ENCODE peak calls at places on chromosomes 2 and 18, in nine cellular contexts. W, G, L, U, R, O, I, N and H are unnamed samples.

GRCh38 chr18:22667616-22668422 is 250.1 kb upstream of the CTAGE1 start:
- DNase-seq in U (no peak), R (no peak), L (peak), N (no peak), G (peak), I (no peak), O (peak), W (peak), H (peak)

GRCh38 chr2:28633204-28633603 is 118.4 kb upstream of the PPP1CB start:
- DNase-seq in R (no peak), L (no peak), U (no peak), N (no peak), I (no peak), O (no peak), W (no peak), G (no peak), H (no peak)

GRCh38 chr2:120587997-120588336 is 147.7 kb upstream of the GLI2 start:
- DNase-seq in L (no peak), G (no peak), W (no peak), N (no peak), O (no peak), U (no peak), R (no peak), I (no peak), H (no peak)

GRCh38 chr2:189442468-189442867 is 1.2 kb downstream of the WDR75 start:
- DNase-seq in G (no peak), W (no peak), N (no peak), O (no peak), I (no peak), R (no peak), L (no peak), U (no peak), H (no peak)

GRCh38 chr18:474416-474815 is 26.1 kb downstream of the COLEC12 start:
- DNase-seq in U (no peak), R (no peak), W (no peak), O (no peak), I (no peak), N (no peak), G (peak), L (no peak), H (no peak)

GRCh38 chr2:159516241-159516758 is 100.0 kb downstream of the BAZ2B start:
- DNase-seq in N (peak), I (no peak), R (no peak), W (no peak), L (no peak), G (peak), O (peak), U (no peak), H (no peak)

GRCh38 chr2:164840458-164840929 is 1.1 kb downstream of the COBLL1 start:
- DNase-seq in W (no peak), N (peak), O (no peak), L (no peak), U (peak), G (peak), R (peak), I (peak), H (no peak)

GRCh38 chr2:206203331-206203730 is 43.6 kb downstream of the EEF1B2 start:
- DNase-seq in N (no peak), R (no peak), O (no peak), L (no peak), W (no peak), I (no peak), U (no peak), G (no peak), H (no peak)

GRCh38 chr2:26605195-26605968 is 35.8 kb downstream of the CIB4 start:
- DNase-seq in N (peak), G (peak), U (peak), L (no peak), W (peak), R (no peak), O (peak), I (no peak), H (peak)

GRCh38 chr2:195664528-195664927 is 7.5 kb downstream of the SLC39A10 start:
- DNase-seq in G (no peak), W (no peak), R (no peak), L (no peak), N (no peak), O (no peak), I (no peak), U (no peak), H (no peak)

GRCh38 chr18:78979058-78979680 is 449 bp upstream of the SALL3 start:
- DNase-seq in O (no peak), U (no peak), L (no peak), G (peak), N (no peak), W (no peak), R (no peak), I (no peak), H (no peak)

GRCh38 chr2:172588931-172589330 is 33.0 kb downstream of the PDK1 start:
- DNase-seq in O (peak), R (no peak), W (no peak), U (no peak), L (no peak), G (peak), N (no peak), I (no peak), H (no peak)

GRCh38 chr2:217824223-217824622 is 178.6 kb downstream of the TNS1 start:
- DNase-seq in L (no peak), N (no peak), U (no peak), O (no peak), I (peak), R (no peak), G (no peak), W (no peak), H (no peak)

GRCh38 chr2:8448822-8449577 is 232.9 kb upstream of the ID2 start:
- DNase-seq in O (no peak), U (no peak), R (no peak), W (no peak), L (no peak), G (no peak), I (no peak), N (no peak), H (no peak)

GRCh38 chr2:7027961-7028655 is 110.9 kb downstream of the RNF144A start:
- DNase-seq in G (no peak), R (no peak), I (no peak), U (no peak), O (no peak), N (no peak), L (no peak), W (no peak), H (no peak)

GRCh38 chr18:39105095-39105494 is 1539.5 kb upstream of the CELF4 start:
- DNase-seq in G (no peak), N (no peak), L (no peak), W (no peak), R (no peak), I (no peak), U (no peak), O (no peak), H (no peak)

GRCh38 chr2:217993817-217994459 is 8.9 kb downstream of the TNS1 start:
- DNase-seq in I (peak), G (peak), L (no peak), R (peak), O (peak), U (peak), N (peak), W (no peak), H (no peak)

GRCh38 chr2:159476329-159476728 is 140.0 kb downstream of the BAZ2B start:
- DNase-seq in G (peak), W (no peak), I (no peak), L (no peak), U (no peak), R (no peak), O (no peak), N (no peak), H (no peak)

GRCh38 chr2:66189598-66189997 is 245.3 kb upstream of the MEIS1 start:
- DNase-seq in W (no peak), G (no peak), N (no peak), U (no peak), I (no peak), R (no peak), L (no peak), O (no peak), H (peak)

GRCh38 chr18:56831988-56832387 is 180.8 kb downstream of the WDR7 start:
- DNase-seq in G (peak), L (no peak), O (no peak), N (no peak), R (no peak), U (no peak), I (no peak), W (no peak), H (no peak)

GRCh38 chr2:91442246-91442905 is 2750.9 kb downstream of the RPIA start:
- DNase-seq in R (no peak), O (no peak), U (peak), G (no peak), N (peak), I (peak), W (no peak), L (no peak), H (no peak)

GRCh38 chr18:32072321-32072720 is 19.4 kb upstream of the RNF138 start:
- DNase-seq in N (no peak), L (no peak), O (peak), R (no peak), I (no peak), U (no peak), G (no peak), W (no peak), H (no peak)

GRCh38 chr2:70141754-70142589 is 48.8 kb downstream of the C2orf42 start:
- DNase-seq in N (no peak), I (no peak), W (no peak), O (no peak), G (peak), R (no peak), U (no peak), L (no peak), H (no peak)

GRCh38 chr2:239245872-239246701 is 154.7 kb downstream of the HDAC4 start:
- DNase-seq in U (peak), G (no peak), O (no peak), R (no peak), I (no peak), N (peak), L (no peak), W (no peak), H (no peak)

GRCh38 chr2:127673304-127674069 is 1.8 kb downstream of the LIMS2 start:
- DNase-seq in W (no peak), R (no peak), I (no peak), L (no peak), O (no peak), G (no peak), N (no peak), U (no peak), H (no peak)

GRCh38 chr18:55402731-55403405 is 185.1 kb downstream of the TCF4 start:
- DNase-seq in R (no peak), U (no peak), N (no peak), L (no peak), O (no peak), I (no peak), W (no peak), G (peak), H (no peak)

GRCh38 chr18:74375999-74376398 is 60.4 kb downstream of the C18orf63 start:
- DNase-seq in L (no peak), U (no peak), O (no peak), N (peak), R (no peak), G (no peak), I (no peak), W (no peak), H (no peak)

GRCh38 chr2:207182916-207183315 is 17.2 kb upstream of the KLF7 start:
- DNase-seq in I (no peak), N (no peak), G (peak), U (no peak), R (no peak), L (no peak), W (no peak), O (no peak), H (no peak)

GRCh38 chr2:127174176-127174575 is 45.9 kb downstream of the CYP27C1 start:
- DNase-seq in U (no peak), W (no peak), N (no peak), I (no peak), R (peak), O (no peak), G (peak), L (no peak), H (no peak)

GRCh38 chr2:231780123-231780908 is 766 bp downstream of the PDE6D start:
- DNase-seq in L (no peak), G (peak), U (no peak), R (peak), N (peak), I (no peak), O (peak), W (no peak), H (no peak)

GRCh38 chr2:71609441-71609840 is 156.1 kb downstream of the DYSF start:
- DNase-seq in O (no peak), U (peak), I (no peak), G (peak), L (no peak), R (no peak), W (no peak), N (peak), H (peak)

GRCh38 chr18:79769698-79770500 is 27.8 kb upstream of the KCNG2 start:
- DNase-seq in R (no peak), L (no peak), I (no peak), W (no peak), O (no peak), U (peak), G (no peak), N (no peak), H (no peak)

GRCh38 chr18:79496978-79497637 is 101.4 kb downstream of the NFATC1 start:
- DNase-seq in R (peak), W (peak), N (peak), O (no peak), G (peak), I (peak), L (peak), U (peak), H (no peak)

GRCh38 chr2:197205590-197206215 is 104.9 kb downstream of the ANKRD44 start:
- DNase-seq in I (no peak), G (no peak), W (no peak), N (no peak), R (no peak), U (no peak), L (no peak), O (peak), H (no peak)

DNA sequence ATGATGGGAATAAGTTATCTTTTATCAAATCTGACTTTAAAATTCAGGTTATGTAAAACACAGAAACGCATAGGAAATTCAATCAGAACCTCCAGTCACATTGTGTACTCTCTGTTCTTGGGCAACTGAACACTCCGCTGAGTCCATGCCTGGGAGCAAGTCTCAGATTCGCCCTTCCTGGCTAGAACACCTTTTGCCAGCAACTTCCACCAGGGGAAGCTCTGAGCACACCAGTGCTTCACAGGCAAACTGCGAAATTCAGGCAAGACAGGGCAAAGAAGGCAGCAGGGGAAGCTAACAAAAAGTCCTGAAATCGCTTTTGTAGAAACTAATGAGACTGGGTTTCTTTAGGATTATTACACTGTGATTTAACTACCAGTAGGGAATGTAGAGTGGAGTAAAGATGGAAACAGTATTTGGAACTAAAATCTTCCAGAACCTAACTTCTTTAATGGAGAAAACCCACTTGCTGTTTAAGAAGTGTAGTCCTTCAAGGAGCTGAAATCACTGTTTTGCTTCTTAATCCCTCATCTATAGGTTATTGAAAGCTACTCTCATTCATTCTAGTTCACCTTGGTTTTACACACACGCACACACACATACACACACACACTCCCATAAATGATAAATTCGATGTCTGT is 214.3 kb downstream of the TMEM182 start:
- DNase-seq in R (peak), G (peak), L (no peak), W (no peak), U (no peak), N (peak), I (no peak), O (peak), H (no peak)
- TF ChIP-seq CTCF in R (peak), G (peak), L (peak), W (no peak), U (no peak), N (peak), I (peak), O (peak), H (no peak)

GRCh38 chr2:235820571-235820970 is 326.7 kb downstream of the AGAP1 start:
- DNase-seq in W (no peak), L (no peak), O (no peak), N (no peak), U (no peak), R (no peak), G (no peak), I (no peak), H (no peak)
- H3K4me3 ChIP-seq in W (no peak), L (no peak), O (no peak), N (no peak), U (no peak), R (no peak), G (no peak), I (no peak), H (no peak)

GRCh38 chr2:102592601-102593000 is 26.8 kb upstream of the SLC9A2 start:
- DNase-seq in I (no peak), R (no peak), O (peak), W (no peak), G (no peak), N (peak), L (no peak), U (no peak), H (no peak)
- TF ChIP-seq CTCF in I (peak), R (peak), O (peak), W (peak), G (peak), N (peak), L (peak), U (no peak), H (peak)

GRCh38 chr2:74227646-74228045 is 29.2 kb downstream of the MTHFD2 start:
- DNase-seq in N (no peak), W (no peak), L (no peak), G (no peak), U (no peak), R (no peak), O (no peak), I (no peak), H (no peak)
- H3K4me3 ChIP-seq in N (no peak), W (no peak), L (no peak), G (no peak), U (no peak), R (peak), O (no peak), I (peak), H (no peak)

GRCh38 chr2:169757356-169757755 is 23.7 kb downstream of the KLHL23 start:
- DNase-seq in G (no peak), U (no peak), W (no peak), O (no peak), N (no peak), R (no peak), I (no peak), L (no peak), H (no peak)

GRCh38 chr2:169752752-169753151 is 19.1 kb downstream of the KLHL23 start:
- DNase-seq in W (no peak), I (no peak), O (no peak), R (no peak), G (no peak), N (no peak), L (no peak), U (no peak), H (no peak)

GRCh38 chr2:169756342-169756741 is 22.7 kb downstream of the KLHL23 start:
- DNase-seq in L (no peak), R (no peak), N (no peak), U (no peak), I (no peak), O (no peak), W (no peak), G (no peak), H (no peak)

GRCh38 chr2:169757778-169758177 is 24.1 kb downstream of the KLHL23 start:
- DNase-seq in N (no peak), L (no peak), U (no peak), W (no peak), R (no peak), O (no peak), G (no peak), I (no peak), H (no peak)

DNA sequence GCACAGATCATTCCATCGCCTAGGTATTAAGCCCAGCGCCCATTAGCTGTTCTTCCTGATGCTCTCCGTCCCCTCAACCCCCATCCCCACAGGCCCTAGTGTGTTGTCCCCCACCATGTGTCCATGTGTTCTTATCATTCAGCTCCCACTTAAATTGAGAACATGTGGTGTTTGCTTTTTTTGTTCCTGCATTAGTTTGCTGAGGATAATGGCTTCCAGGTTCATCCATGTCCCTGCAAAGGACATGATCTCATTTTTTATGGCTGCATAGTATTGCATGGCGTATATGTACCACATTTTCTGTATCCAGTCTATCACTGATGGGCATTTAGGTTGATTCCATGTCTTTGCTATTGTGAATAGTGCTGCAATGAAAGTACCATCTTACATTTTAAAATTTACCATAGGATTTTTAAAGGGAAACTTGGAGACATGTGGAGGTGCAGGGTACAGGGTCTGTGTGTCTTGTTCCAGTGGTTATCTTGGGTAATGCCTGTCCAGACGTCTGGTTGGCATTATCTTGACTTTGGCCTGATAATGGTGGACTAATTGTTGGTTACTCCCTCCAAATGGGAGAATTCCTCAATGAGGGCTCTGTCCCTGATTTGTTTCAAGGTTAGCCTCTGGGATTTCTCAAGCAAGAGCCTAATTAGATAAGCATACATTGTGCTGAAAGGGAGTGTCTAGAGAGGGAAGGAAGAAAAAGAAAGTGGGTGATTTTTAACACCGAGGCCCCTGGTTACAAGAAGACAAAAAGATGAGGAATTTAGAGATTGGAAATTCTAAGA is 21.6 kb downstream of the KLHL23 start:
- DNase-seq in U (no peak), W (no peak), N (no peak), G (no peak), L (no peak), I (no peak), R (no peak), O (no peak), H (no peak)
- TF ChIP-seq CTCF in U (no peak), W (no peak), N (no peak), G (no peak), L (no peak), I (no peak), R (no peak), O (no peak), H (no peak)